ENCODE peak calls at places on chromosomes 16 and 17, in seven cellular contexts. P is cardiac muscle cell, R is thoracic aorta, A is endodermal cell, I is ovary, G is mesendoderm, M is uterus. C is an unnamed sample.
A peak's percentile ranks its signal among the peaks of the same experiment; 100 is the strongest.

GRCh38 chr16:68885321-68885720 is 42.0 kb downstream of the TANGO6 start:
- DNase-seq in P (no peak), R (no peak), A (no peak), I (no peak), G (no peak), M (no peak), C (no peak)

GRCh38 chr17:58728831-58729230 is 26.8 kb upstream of the PPM1E start:
- DNase-seq in P (no peak), R (no peak), A (no peak), I (no peak), G (no peak), M (no peak), C (peak; percentile 20)

GRCh38 chr17:44899074-44899782 is at the start of gene EFTUD2:
- DNase-seq in P (peak; percentile 91), R (peak; percentile 64), A (peak; percentile 97), I (peak; percentile 95), G (peak; percentile 93), M (peak; percentile 91), C (peak; percentile 75)

GRCh38 chr17:55420776-55421178 is 858 bp downstream of the MMD start:
- DNase-seq in P (peak; percentile 62), R (no peak), A (peak; percentile 75), I (peak; percentile 33), G (peak; percentile 53), M (peak; percentile 36), C (no peak)

GRCh38 chr16:11792404-11793260 is 4.4 kb downstream of the ZC3H7A start:
- DNase-seq in P (peak; percentile 48), R (no peak), A (no peak), I (peak; percentile 13), G (no peak), M (no peak), C (no peak)

GRCh38 chr16:24943471-24943870 is 71.7 kb downstream of the ARHGAP17 start:
- DNase-seq in P (no peak), R (no peak), A (no peak), I (no peak), G (no peak), M (no peak), C (no peak)

GRCh38 chr16:30658731-30659506 is 688 bp downstream of the FBRS start:
- DNase-seq in P (peak; percentile 93), R (peak; percentile 85), A (peak; percentile 73), I (peak; percentile 87), G (peak; percentile 98), M (peak; percentile 82), C (peak; percentile 90)

GRCh38 chr16:12494716-12495115 is 309.0 kb downstream of the CPPED1 start:
- DNase-seq in P (no peak), R (no peak), A (peak; percentile 51), I (no peak), G (peak; percentile 25), M (no peak), C (no peak)

GRCh38 chr17:6914711-6915110 is 81.1 kb upstream of the ALOX12 start:
- DNase-seq in P (no peak), R (no peak), A (no peak), I (peak; percentile 20), G (no peak), M (no peak), C (peak; percentile 7)

GRCh38 chr17:79618383-79619067 is 7.7 kb upstream of the RBFOX3 start:
- DNase-seq in P (no peak), R (no peak), A (peak; percentile 44), I (no peak), G (no peak), M (no peak), C (no peak)

GRCh38 chr16:56198755-56199114 is 7.4 kb downstream of the GNAO1 start:
- DNase-seq in P (no peak), R (no peak), A (no peak), I (no peak), G (no peak), M (no peak), C (no peak)

GRCh38 chr17:79473111-79473835 is 137.6 kb downstream of the RBFOX3 start:
- DNase-seq in P (no peak), R (no peak), A (no peak), I (no peak), G (no peak), M (no peak), C (peak; percentile 3)

GRCh38 chr16:2899564-2900072 is 12.1 kb upstream of the FLYWCH1 start:
- DNase-seq in P (no peak), R (no peak), A (no peak), I (no peak), G (no peak), M (no peak), C (no peak)

GRCh38 chr16:17469011-17469741 is 1.6 kb downstream of the XYLT1 start:
- DNase-seq in P (no peak), R (no peak), A (peak; percentile 66), I (no peak), G (peak; percentile 28), M (no peak), C (peak; percentile 72)

GRCh38 chr16:35210681-35211433 is 1751.4 kb downstream of the TP53TG3F start:
- DNase-seq in P (no peak), R (no peak), A (no peak), I (no peak), G (no peak), M (no peak), C (no peak)

GRCh38 chr17:73307130-73307529 is 4.7 kb downstream of the CDC42EP4 start:
- DNase-seq in P (no peak), R (no peak), A (no peak), I (no peak), G (no peak), M (no peak), C (no peak)

GRCh38 chr17:77320046-77320445 is 179.3 kb downstream of the SEC14L1 start:
- DNase-seq in P (no peak), R (no peak), A (peak; percentile 45), I (peak; percentile 36), G (no peak), M (peak; percentile 68), C (peak; percentile 36)

GRCh38 chr16:68267612-68268405 is 3.5 kb downstream of the SLC7A6 start:
- DNase-seq in P (no peak), R (no peak), A (peak; percentile 80), I (no peak), G (peak; percentile 80), M (no peak), C (no peak)

DNA sequence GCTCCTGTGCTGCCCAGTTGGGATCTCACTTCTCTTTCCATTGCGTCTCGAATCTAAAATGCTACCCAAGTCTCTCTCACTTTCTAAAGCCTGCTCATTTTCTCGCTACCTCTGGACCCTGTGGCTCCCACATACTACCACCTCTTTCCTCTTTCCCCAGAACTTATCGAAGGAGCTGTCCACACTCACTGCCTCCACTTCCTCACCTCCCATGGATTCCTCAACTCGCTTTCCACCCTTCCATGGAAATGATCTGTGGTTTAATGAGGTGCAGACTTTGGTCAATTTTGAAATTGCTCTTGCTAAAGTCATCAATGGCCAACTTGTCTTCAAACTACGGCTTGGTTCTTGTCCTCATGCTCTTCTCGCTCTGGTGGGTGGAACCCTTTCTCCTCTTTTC is 37.2 kb upstream of the ETV4 start:
- DNase-seq in P (no peak), R (no peak), A (no peak), I (no peak), G (no peak), M (no peak), C (no peak)
- H3K27ac ChIP-seq in P (no peak overlapping the region), R (no peak overlapping the region), A (no peak overlapping the region), I (no peak overlapping the region), G (no peak overlapping the region), M (no peak overlapping the region), C (no peak overlapping the region)

DNA sequence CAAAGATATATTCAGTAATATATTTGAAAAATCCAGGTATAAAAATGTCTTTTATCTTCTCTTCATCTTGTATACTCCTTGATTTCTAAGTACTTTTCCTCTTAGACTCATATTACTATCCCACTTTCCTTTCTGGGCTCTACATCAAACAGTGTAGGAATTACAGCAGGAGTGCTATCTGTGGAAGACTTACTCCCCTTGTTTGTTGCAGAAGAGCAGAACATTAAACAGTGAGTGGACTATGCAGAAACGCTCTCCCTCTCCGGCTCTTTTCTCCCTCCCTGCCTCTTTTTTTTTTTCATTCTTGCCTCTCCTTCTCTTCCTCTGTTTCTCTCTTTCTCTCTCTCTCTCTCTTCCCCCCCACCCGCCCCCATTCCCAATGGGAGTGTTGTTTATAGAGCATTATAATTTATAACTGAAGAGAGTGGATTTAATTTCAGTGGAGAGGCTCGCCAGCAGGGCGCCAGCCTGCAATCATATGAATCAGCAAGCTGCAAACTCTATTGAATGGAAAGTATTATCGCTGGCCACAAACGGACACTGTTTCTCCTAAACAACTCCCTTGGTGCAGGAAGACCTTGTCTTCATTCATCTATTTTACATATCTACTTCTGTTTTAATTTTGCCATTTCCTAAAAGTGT is 242.3 kb upstream of the TBX2 start:
- DNase-seq in P (no peak), R (no peak), A (no peak), I (no peak), G (no peak), M (no peak), C (peak; percentile 54)
- H3K4me3 ChIP-seq in P (no peak overlapping the region), R (no peak overlapping the region), A (no peak overlapping the region), I (no peak overlapping the region), G (no peak overlapping the region), M (no peak overlapping the region), C (no peak overlapping the region)

GRCh38 chr16:48997081-48997615 is 284.5 kb downstream of the CBLN1 start:
- DNase-seq in P (peak; percentile 38), R (no peak), A (no peak), I (no peak), G (no peak), M (no peak), C (no peak)

GRCh38 chr16:48999034-48999433 is 282.6 kb downstream of the CBLN1 start:
- DNase-seq in P (peak; percentile 53), R (no peak), A (no peak), I (no peak), G (peak; percentile 40), M (no peak), C (no peak)

GRCh38 chr16:48999508-48999907 is 282.1 kb downstream of the CBLN1 start:
- DNase-seq in P (peak; percentile 42), R (no peak), A (no peak), I (no peak), G (no peak), M (no peak), C (no peak)

GRCh38 chr16:49000594-49000993 is 281.0 kb downstream of the CBLN1 start:
- DNase-seq in P (no peak), R (no peak), A (peak; percentile 68), I (no peak), G (peak; percentile 32), M (no peak), C (no peak)

DNA sequence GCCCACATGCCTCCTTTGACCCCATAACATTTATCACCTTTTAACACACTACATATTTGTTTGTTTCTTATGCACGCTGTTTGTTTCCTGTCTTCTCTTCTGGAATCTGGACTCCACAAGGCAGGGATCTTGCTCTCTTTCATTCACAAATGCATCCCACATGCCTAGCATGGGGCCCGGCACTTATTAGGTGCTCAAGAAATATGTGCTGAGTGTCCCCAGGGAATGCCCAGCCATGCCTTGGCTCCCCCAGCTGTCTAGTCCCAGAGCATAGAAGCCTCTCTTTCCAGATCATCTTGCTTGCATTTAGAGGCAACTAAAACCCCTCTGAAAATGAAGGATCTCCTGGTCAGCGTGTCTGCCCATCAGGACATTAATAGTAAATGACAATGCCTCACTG is 283.7 kb downstream of the CBLN1 start:
- DNase-seq in P (no peak), R (no peak), A (no peak), I (no peak), G (no peak), M (no peak), C (no peak)
- H3K27ac ChIP-seq in P (no peak overlapping the region), R (no peak overlapping the region), A (no peak overlapping the region), I (no peak overlapping the region), G (no peak overlapping the region), M (no peak overlapping the region), C (no peak overlapping the region)

DNA sequence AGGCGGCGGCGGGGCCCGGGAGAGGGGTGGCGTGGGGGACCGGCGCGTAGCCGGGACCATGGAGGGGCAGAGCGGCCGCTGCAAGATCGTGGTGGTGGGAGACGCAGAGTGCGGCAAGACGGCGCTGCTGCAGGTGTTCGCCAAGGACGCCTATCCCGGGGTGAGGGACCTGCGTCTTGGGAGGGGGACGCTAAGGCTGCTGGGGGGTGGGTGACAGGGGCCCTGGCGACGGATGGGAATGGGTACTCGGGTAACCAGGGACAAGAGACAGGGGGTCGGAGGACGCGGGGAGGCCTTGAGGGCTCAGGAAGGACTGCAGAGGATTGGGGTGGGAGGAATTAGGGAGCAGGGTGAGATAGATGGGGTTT is 243 bp downstream of the RND2 start:
- DNase-seq in P (no peak), R (no peak), A (no peak), I (no peak), G (peak; percentile 50), M (no peak), C (no peak)
- H3K4me3 ChIP-seq in P (peak overlapping the region; percentile 49), R (peak overlapping the region; percentile 76), A (peak overlapping the region; percentile 84), I (peak overlapping the region; percentile 56), G (peak overlapping the region; percentile 63), M (peak overlapping the region; percentile 47), C (peak overlapping the region; percentile 46)